ENCODE peak calls at places on chromosomes 6 and 20, in eight cellular contexts. K is tibial nerve; H is AG04449; R is AG09309; L is HFF-Myc; S is B cell; N is activated T-cell treated with anti-CD3 and anti-CD28 coated beads for 1 hour; G is stimulated activated CD4-positive, alpha-beta T cell treated with anti-CD3 and anti-CD28 coated beads, Interleukin-12 subunit alpha, Interleukin-12 subunit beta, amount 100 ng/mL, for 4 hours. X is an unnamed sample.

GRCh38 chr6:111764238-111765182 is 108.7 kb downstream of the FYN start:
- DNase-seq in H (no peak), K (no peak), L (no peak), S (peak), G (peak), N (no peak), R (no peak), X (no peak)

GRCh38 chr6:149963212-149963461 is 606 bp upstream of the ULBP1 start:
- DNase-seq in N (no peak), K (no peak), L (peak), G (peak), S (no peak), H (no peak), R (no peak), X (peak)

GRCh38 chr6:136767103-136767502 is 25.2 kb downstream of the MAP3K5 start:
- DNase-seq in G (no peak), K (no peak), R (no peak), H (no peak), S (no peak), N (no peak), L (no peak), X (no peak)

GRCh38 chr6:149910721-149911151 is 12.2 kb downstream of the RAET1G start:
- DNase-seq in L (no peak), G (no peak), S (no peak), R (no peak), N (no peak), K (no peak), H (no peak), X (no peak)

GRCh38 chr6:142952614-142953013 is 7.6 kb upstream of the HIVEP2 start:
- DNase-seq in L (no peak), G (no peak), H (no peak), S (peak), R (no peak), N (no peak), K (no peak), X (no peak)

GRCh38 chr20:44092551-44093248 is 94.3 kb downstream of the JPH2 start:
- DNase-seq in K (no peak), R (no peak), G (no peak), S (no peak), L (no peak), N (no peak), H (no peak), X (no peak)

GRCh38 chr6:137631323-137631722 is 137.1 kb upstream of the OLIG3 start:
- DNase-seq in R (no peak), N (no peak), K (no peak), G (no peak), S (no peak), L (no peak), H (no peak), X (no peak)

GRCh38 chr20:63098195-63098810 is 91.5 kb upstream of the BHLHE23 start:
- DNase-seq in L (no peak), G (no peak), R (no peak), K (no peak), N (no peak), S (no peak), H (no peak), X (no peak)

GRCh38 chr6:165864925-165865324 is 201.9 kb upstream of the PDE10A start:
- DNase-seq in L (no peak), G (no peak), H (no peak), S (no peak), K (no peak), N (no peak), R (no peak), X (no peak)

GRCh38 chr20:50111829-50112495 is 988 bp downstream of the UBE2V1 start:
- DNase-seq in L (no peak), G (no peak), H (no peak), K (no peak), N (no peak), R (no peak), S (no peak), X (no peak)